ENCODE peak calls at places on chromosome 5, in seven cellular contexts. P is COR-L47; C is body of pancreas; W is stimulated activated CD4-positive, alpha-beta T cell treated with anti-CD3 and anti-CD28 coated beads, Interleukin-1b, Interleukin-23, amount 100 ng/mL, for 4 hours; K is activated naive CD8-positive, alpha-beta T cell treated with anti-CD3 and anti-CD28 coated beads, Interleukin-2, amount 10 ng/mL, durations not matched to agents 7 days and 5 days; B is D341Med; T is GM06990. I is an unnamed sample.

GRCh38 chr5:135236951-135237791 is 161.9 kb downstream of the MACROH2A1 start:
- DNase-seq in P (no peak), C (peak; percentile 10), W (no peak), K (peak; percentile 17), B (no peak), T (no peak), I (peak; percentile 15)

GRCh38 chr5:151040211-151040747 is 19.9 kb downstream of the GPX3 start:
- DNase-seq in P (no peak), C (no peak), W (no peak), K (no peak), B (no peak), T (no peak), I (no peak)

GRCh38 chr5:151085517-151086031 is 4.7 kb upstream of the TNIP1 start:
- DNase-seq in P (no peak), C (peak; percentile 64), W (no peak), K (no peak), B (no peak), T (no peak), I (no peak)

GRCh38 chr5:21613971-21614488 is 1239.1 kb downstream of the CDH12 start:
- DNase-seq in P (no peak), C (no peak), W (no peak), K (no peak), B (no peak), T (no peak), I (no peak)

GRCh38 chr5:9197881-9198260 is 348.0 kb downstream of the SEMA5A start:
- DNase-seq in P (no peak), C (no peak), W (no peak), K (no peak), B (no peak), T (peak; percentile 25), I (no peak)

GRCh38 chr5:56585466-56585865 is 229.9 kb upstream of the MAP3K1 start:
- DNase-seq in P (no peak), C (no peak), W (no peak), K (no peak), B (no peak), T (no peak), I (no peak)

GRCh38 chr5:44574626-44575025 is 185.4 kb upstream of the FGF10 start:
- DNase-seq in P (no peak), C (no peak), W (no peak), K (no peak), B (no peak), T (no peak), I (no peak)

GRCh38 chr5:91641730-91642350 is 258.7 kb upstream of the ARRDC3 start:
- DNase-seq in P (peak; percentile 25), C (no peak), W (no peak), K (no peak), B (peak; percentile 25), T (peak; percentile 3), I (no peak)

GRCh38 chr5:107557051-107557658 is 113.6 kb downstream of the EFNA5 start:
- DNase-seq in P (no peak), C (peak; percentile 24), W (no peak), K (no peak), B (no peak), T (no peak), I (peak; percentile 49)

GRCh38 chr5:131548190-131548589 is 86.8 kb downstream of the RAPGEF6 start:
- DNase-seq in P (no peak), C (no peak), W (no peak), K (no peak), B (no peak), T (no peak), I (no peak)

GRCh38 chr5:76715734-76716455 is at the start of gene F2R:
- DNase-seq in P (no peak), C (peak; percentile 32), W (peak; percentile 35), K (peak; percentile 78), B (peak; percentile 92), T (peak; percentile 58), I (peak; percentile 44)

GRCh38 chr5:39898731-39899130 is 474.0 kb upstream of the DAB2 start:
- DNase-seq in P (no peak), C (no peak), W (no peak), K (no peak), B (no peak), T (no peak), I (no peak)

GRCh38 chr5:179261301-179262125 is 83.7 kb downstream of the ADAMTS2 start:
- DNase-seq in P (peak; percentile 12), C (peak; percentile 9), W (no peak), K (no peak), B (peak; percentile 75), T (no peak), I (peak; percentile 64)

GRCh38 chr5:126971455-126972019 is 58.8 kb downstream of the MARCHF3 start:
- DNase-seq in P (no peak), C (no peak), W (no peak), K (no peak), B (no peak), T (no peak), I (no peak)